ENCODE peak calls at places on chromosomes 1 and 21, in six cellular contexts. K is K562, Z is GM23338, Q is H1, B is HepG2, Y is GM12878. T is an unnamed sample.

GRCh38 chr21:9735421-9735961 is 785.9 kb upstream of the TPTE start:
- DNase-seq in Y (no peak), B (no peak), Q (no peak), Z (no peak), K (no peak), T (no peak)

GRCh38 chr1:239361403-239361802 is 25.0 kb upstream of the CHRM3 start:
- DNase-seq in K (no peak), Z (no peak), Q (no peak), Y (no peak), B (no peak), T (no peak)

GRCh38 chr1:43868741-43869067 is 64.9 kb upstream of the ARTN start:
- DNase-seq in K (no peak), Z (no peak), Q (no peak), Y (no peak), B (no peak), T (no peak)

GRCh38 chr1:83999316-83999819 is 436 bp upstream of the TTLL7 start:
- DNase-seq in Y (no peak), Z (peak; percentile 88), K (peak; percentile 81), Q (no peak), B (peak; percentile 13), T (no peak)

GRCh38 chr1:243495442-243496172 is 239.8 kb downstream of the SDCCAG8 start:
- DNase-seq in K (no peak), Y (no peak), Z (no peak), B (no peak), Q (no peak), T (no peak)

GRCh38 chr1:150847499-150848060 is 28.8 kb downstream of the ARNT start:
- DNase-seq in K (no peak), Z (no peak), B (no peak), Q (no peak), Y (no peak), T (no peak)

GRCh38 chr1:181314959-181315358 is 168.4 kb upstream of the CACNA1E start:
- DNase-seq in B (no peak), Q (no peak), Z (peak; percentile 59), K (no peak), Y (no peak), T (no peak)

GRCh38 chr1:45617618-45618017 is 6.2 kb downstream of the CCDC17 start:
- DNase-seq in Y (no peak), K (no peak), B (no peak), Z (no peak), Q (no peak), T (no peak)

GRCh38 chr1:111201275-111202090 is 1.0 kb upstream of the DENND2D start:
- DNase-seq in K (peak; percentile 58), Q (no peak), Z (no peak), B (no peak), Y (no peak), T (no peak)

GRCh38 chr1:78060857-78061563 is 15.2 kb downstream of the GIPC2 start:
- DNase-seq in Y (peak; percentile 28), K (no peak), B (no peak), Q (no peak), Z (peak; percentile 26), T (no peak)

GRCh38 chr1:203512830-203513578 is 19.1 kb downstream of the OPTC start:
- DNase-seq in B (peak; percentile 21), Q (peak; percentile 49), K (no peak), Z (no peak), Y (no peak), T (no peak)

GRCh38 chr1:10943991-10944730 is 68.3 kb upstream of the TARDBP start:
- DNase-seq in K (peak; percentile 44), Z (no peak), Q (no peak), Y (no peak), B (peak; percentile 25), T (no peak)

GRCh38 chr1:38546630-38547029 is 312.9 kb downstream of the RRAGC start:
- DNase-seq in Q (no peak), B (no peak), Z (no peak), Y (no peak), K (no peak), T (no peak)

GRCh38 chr1:38551318-38551717 is 308.3 kb downstream of the RRAGC start:
- DNase-seq in Z (no peak), K (no peak), Y (no peak), B (no peak), Q (no peak), T (no peak)

GRCh38 chr1:38547346-38547745 is 312.2 kb downstream of the RRAGC start:
- DNase-seq in Z (no peak), Y (no peak), B (no peak), Q (no peak), K (no peak), T (no peak)

GRCh38 chr1:38551908-38552307 is 307.7 kb downstream of the RRAGC start:
- DNase-seq in K (no peak), Y (no peak), Z (no peak), Q (no peak), B (no peak), T (no peak)

DNA sequence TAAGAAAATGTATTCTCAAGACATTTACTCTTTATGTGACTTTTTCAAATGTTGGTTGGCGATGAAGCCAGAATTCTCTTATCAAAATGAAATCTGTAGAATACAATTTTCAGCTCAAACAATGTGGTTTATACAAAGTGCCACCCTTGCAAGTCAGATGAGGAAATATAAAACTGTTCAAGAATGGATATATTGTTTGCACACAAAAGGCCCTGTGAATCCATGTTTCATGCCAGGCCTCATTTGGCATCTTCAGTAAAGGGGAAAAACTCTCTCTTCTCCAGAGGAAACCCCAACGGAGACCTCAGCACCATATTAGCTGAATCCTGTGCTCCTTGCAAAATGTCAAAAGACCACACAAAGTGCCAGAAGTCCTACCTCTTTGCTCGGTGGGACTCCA is 310.4 kb downstream of the RRAGC start:
- DNase-seq in Z (no peak), Q (no peak), Y (no peak), B (no peak), K (no peak), T (no peak)
- TF ChIP-seq CREB1 in Z (no peak), Q (no peak), Y (no peak), B (no peak), K (no peak), T (no peak)

GRCh38 chr1:91699339-91699970 is 186.5 kb downstream of the TGFBR3 start:
- DNase-seq in K (no peak), B (no peak), Q (no peak), Y (no peak), Z (no peak), T (no peak)

GRCh38 chr1:91700771-91701493 is 185.0 kb downstream of the TGFBR3 start:
- DNase-seq in Q (no peak), Y (no peak), K (no peak), Z (no peak), B (no peak), T (no peak)

GRCh38 chr1:91696321-91696720 is 189.6 kb downstream of the TGFBR3 start:
- DNase-seq in K (no peak), Y (no peak), B (no peak), Q (no peak), Z (no peak), T (no peak)

GRCh38 chr1:91700332-91700731 is 185.6 kb downstream of the TGFBR3 start:
- DNase-seq in Z (no peak), B (no peak), K (no peak), Y (no peak), Q (no peak), T (no peak)

DNA sequence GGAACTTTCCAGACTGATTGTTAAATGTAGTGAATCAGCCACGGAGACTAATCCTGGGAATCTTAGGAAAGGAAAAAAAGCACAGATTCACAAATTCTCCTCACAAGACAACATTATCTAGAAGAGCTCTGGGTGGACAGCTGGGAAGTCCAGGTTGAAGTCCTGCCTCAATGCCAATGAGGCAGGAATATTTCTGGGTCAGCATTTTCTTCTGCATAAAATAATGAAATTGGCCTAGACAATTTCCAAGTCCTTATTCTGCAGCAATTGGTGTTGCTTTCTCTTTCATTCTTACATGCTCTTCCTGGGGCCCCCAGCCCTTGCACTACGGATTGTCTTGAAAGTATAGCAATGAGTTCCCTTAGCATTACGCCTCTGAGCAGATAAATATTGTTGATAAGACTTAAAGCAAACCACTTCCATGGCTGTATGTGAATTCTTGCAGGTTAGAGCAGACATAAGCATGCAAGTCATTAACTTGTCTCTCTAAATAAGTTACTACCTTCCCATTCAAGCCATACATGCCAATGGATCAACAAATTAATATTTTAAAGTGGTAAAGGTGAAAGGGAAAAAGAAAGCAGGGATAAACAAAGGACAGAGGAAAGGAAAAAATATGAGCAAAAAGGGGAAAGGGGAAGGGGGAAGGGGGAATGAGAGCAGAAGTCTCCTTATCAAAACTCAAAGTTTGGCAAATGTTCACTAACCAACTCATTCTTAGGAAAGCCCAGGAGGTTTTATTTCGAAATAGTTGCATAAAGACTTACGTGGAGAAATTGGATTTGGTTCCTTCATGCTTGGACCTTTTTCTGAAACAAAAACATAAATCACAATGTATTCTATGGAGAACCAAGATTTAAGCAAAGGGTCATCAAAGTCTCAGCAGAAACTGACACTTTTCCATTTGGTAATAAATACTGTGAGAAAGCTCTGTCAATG is 188.4 kb downstream of the TGFBR3 start:
- DNase-seq in Y (peak; percentile 24), Q (no peak), Z (no peak), B (no peak), K (no peak), T (no peak)
- TF ChIP-seq CREB1 in Y (no peak), Q (no peak), Z (no peak), B (no peak), K (no peak), T (no peak)

GRCh38 chr21:38470762-38471161 is 27.5 kb downstream of the ERG start:
- DNase-seq in Z (no peak), K (no peak), Q (no peak), Y (no peak), B (no peak), T (no peak)
- TF ChIP-seq CREB1 in Z (no peak), K (no peak), Q (no peak), Y (no peak), B (no peak), T (no peak)

GRCh38 chr1:23100074-23100748 is 68.4 kb downstream of the LUZP1 start:
- DNase-seq in B (peak; percentile 44), Z (peak; percentile 60), Q (no peak), Y (no peak), K (no peak), T (no peak)

GRCh38 chr1:23101101-23101827 is 67.4 kb downstream of the LUZP1 start:
- DNase-seq in Q (no peak), Y (no peak), Z (no peak), K (no peak), B (no peak), T (no peak)

GRCh38 chr1:23103001-23103879 is 65.4 kb downstream of the LUZP1 start:
- DNase-seq in B (no peak), K (peak; percentile 40), Z (no peak), Y (no peak), Q (no peak), T (no peak)

GRCh38 chr1:23099171-23099536 is 69.5 kb downstream of the LUZP1 start:
- DNase-seq in K (no peak), Q (no peak), Z (no peak), Y (no peak), B (no peak), T (no peak)

DNA sequence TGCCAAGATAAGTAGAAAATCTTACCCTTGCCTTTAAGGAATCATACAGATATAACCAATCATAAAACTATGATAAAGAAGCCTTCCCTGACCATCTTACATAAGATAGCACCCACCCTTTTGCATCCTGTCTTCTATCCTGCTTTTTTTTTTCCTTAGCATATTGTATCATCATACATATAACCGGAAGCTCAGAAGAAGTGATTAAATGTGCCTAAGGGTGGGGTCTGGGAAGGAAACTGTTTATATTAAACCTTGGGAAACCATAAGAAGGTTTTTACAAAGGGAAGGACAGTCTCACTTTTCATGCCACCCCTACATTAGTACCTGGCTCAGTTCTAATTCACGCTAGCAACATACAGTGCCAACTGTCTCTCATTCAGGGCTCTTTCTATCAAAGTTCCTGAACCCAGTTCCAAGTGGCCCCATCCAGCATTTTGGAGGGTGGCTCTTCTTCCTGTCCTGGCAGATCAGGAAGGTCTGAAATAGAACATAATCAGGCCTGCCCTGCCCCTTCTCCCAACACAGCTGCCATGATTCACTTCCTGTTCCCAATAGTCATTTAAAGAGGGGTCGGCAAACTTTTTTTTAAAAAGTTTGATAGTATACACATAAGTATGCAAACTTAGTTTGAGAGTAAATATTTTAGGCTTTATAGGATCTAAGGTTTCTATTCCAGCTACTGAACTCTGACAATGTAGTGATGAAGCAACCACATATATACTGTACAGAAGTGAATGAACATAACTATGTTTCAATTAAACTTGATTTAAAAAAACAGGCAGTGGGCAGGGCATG is 66.6 kb downstream of the LUZP1 start:
- DNase-seq in K (no peak), Q (no peak), B (no peak), Z (no peak), Y (no peak), T (no peak)
- TF ChIP-seq CREB1 in K (no peak), Q (no peak), B (no peak), Z (no peak), Y (no peak), T (no peak)

T was measured in WTC11.